ENCODE peak calls at places on chromosomes 12 and 14, in seven cellular contexts. One of them, this sample, is unnamed.

GRCh38 chr12:131919366-131920156 is 9.5 kb upstream of the PUS1 start:
- DNase-seq in lower leg skin: no peak
- DNase-seq in H1: no peak
- DNase-seq in transverse colon: no peak
- DNase-seq in adrenal gland: no peak
- DNase-seq in stomach: no peak
- DNase-seq in IMR-90: no peak
- DNase-seq in this sample: no peak

GRCh38 chr14:72590577-72590976 is 303.3 kb downstream of the DPF3 start:
- DNase-seq in stomach: no peak
- DNase-seq in transverse colon: no peak
- DNase-seq in H1: no peak
- DNase-seq in lower leg skin: peak; percentile 23
- DNase-seq in adrenal gland: no peak
- DNase-seq in IMR-90: no peak
- DNase-seq in this sample: no peak

GRCh38 chr14:30608533-30609006 is 13.5 kb upstream of the SCFD1 start:
- DNase-seq in adrenal gland: no peak
- DNase-seq in H1: no peak
- DNase-seq in transverse colon: peak; percentile 17
- DNase-seq in lower leg skin: no peak
- DNase-seq in stomach: no peak
- DNase-seq in IMR-90: peak; percentile 59
- DNase-seq in this sample: no peak

GRCh38 chr12:113961921-113962710 is 4.0 kb downstream of the RBM19 start:
- DNase-seq in transverse colon: no peak
- DNase-seq in H1: no peak
- DNase-seq in stomach: no peak
- DNase-seq in IMR-90: peak; percentile 72
- DNase-seq in lower leg skin: no peak
- DNase-seq in adrenal gland: peak; percentile 54
- DNase-seq in this sample: no peak

GRCh38 chr14:51651388-51652167 is at the start of gene FRMD6:
- DNase-seq in H1: peak; percentile 89
- DNase-seq in IMR-90: peak; percentile 90
- DNase-seq in stomach: peak; percentile 76
- DNase-seq in lower leg skin: peak; percentile 97
- DNase-seq in adrenal gland: peak; percentile 90
- DNase-seq in transverse colon: peak; percentile 86
- DNase-seq in this sample: peak; percentile 87

GRCh38 chr14:94864421-94865195 is 94.7 kb upstream of the GSC start:
- DNase-seq in lower leg skin: no peak
- DNase-seq in H1: peak; percentile 55
- DNase-seq in IMR-90: no peak
- DNase-seq in adrenal gland: no peak
- DNase-seq in stomach: no peak
- DNase-seq in transverse colon: no peak
- DNase-seq in this sample: peak; percentile 19

GRCh38 chr14:63524537-63525155 is 18.5 kb downstream of the PPP2R5E start:
- DNase-seq in H1: no peak
- DNase-seq in IMR-90: no peak
- DNase-seq in lower leg skin: peak; percentile 75
- DNase-seq in transverse colon: peak; percentile 80
- DNase-seq in stomach: no peak
- DNase-seq in adrenal gland: no peak
- DNase-seq in this sample: no peak

GRCh38 chr12:27542628-27543027 is 18.6 kb downstream of the PPFIBP1 start:
- DNase-seq in adrenal gland: no peak
- DNase-seq in H1: no peak
- DNase-seq in IMR-90: peak; percentile 97
- DNase-seq in transverse colon: no peak
- DNase-seq in lower leg skin: no peak
- DNase-seq in stomach: no peak
- DNase-seq in this sample: no peak

GRCh38 chr12:113135178-113136127 is at the start of gene RASAL1:
- DNase-seq in IMR-90: no peak
- DNase-seq in H1: peak; percentile 99
- DNase-seq in transverse colon: peak; percentile 88
- DNase-seq in stomach: peak; percentile 79
- DNase-seq in adrenal gland: peak; percentile 76
- DNase-seq in lower leg skin: no peak
- DNase-seq in this sample: peak; percentile 85

GRCh38 chr12:52184813-52185212 is 7.0 kb downstream of the KRT80 start:
- DNase-seq in IMR-90: peak; percentile 15
- DNase-seq in lower leg skin: no peak
- DNase-seq in adrenal gland: peak; percentile 71
- DNase-seq in transverse colon: no peak
- DNase-seq in stomach: no peak
- DNase-seq in H1: no peak
- DNase-seq in this sample: no peak

GRCh38 chr14:33567736-33568124 is 383.1 kb downstream of the EGLN3 start:
- DNase-seq in adrenal gland: no peak
- DNase-seq in lower leg skin: no peak
- DNase-seq in IMR-90: no peak
- DNase-seq in stomach: no peak
- DNase-seq in transverse colon: no peak
- DNase-seq in H1: no peak
- DNase-seq in this sample: no peak

GRCh38 chr12:40565029-40565633 is 127.1 kb upstream of the CNTN1 start:
- DNase-seq in transverse colon: no peak
- DNase-seq in adrenal gland: no peak
- DNase-seq in stomach: no peak
- DNase-seq in IMR-90: no peak
- DNase-seq in H1: no peak
- DNase-seq in lower leg skin: no peak
- DNase-seq in this sample: no peak

GRCh38 chr12:97575792-97576191 is 113.2 kb downstream of the RMST start:
- DNase-seq in transverse colon: no peak
- DNase-seq in H1: no peak
- DNase-seq in adrenal gland: no peak
- DNase-seq in IMR-90: no peak
- DNase-seq in stomach: no peak
- DNase-seq in lower leg skin: no peak
- DNase-seq in this sample: no peak

GRCh38 chr12:57165741-57166140 is 18.3 kb upstream of the LRP1-AS start:
- DNase-seq in transverse colon: peak; percentile 68
- DNase-seq in IMR-90: no peak
- DNase-seq in stomach: no peak
- DNase-seq in H1: no peak
- DNase-seq in lower leg skin: no peak
- DNase-seq in adrenal gland: no peak
- DNase-seq in this sample: no peak

GRCh38 chr14:66496188-66496807 is 10.1 kb downstream of the CCDC196 start:
- DNase-seq in transverse colon: no peak
- DNase-seq in H1: no peak
- DNase-seq in lower leg skin: no peak
- DNase-seq in stomach: no peak
- DNase-seq in IMR-90: no peak
- DNase-seq in adrenal gland: no peak
- DNase-seq in this sample: no peak

GRCh38 chr14:75333523-75334190 is 55.0 kb downstream of the FOS start:
- DNase-seq in stomach: no peak
- DNase-seq in lower leg skin: no peak
- DNase-seq in transverse colon: no peak
- DNase-seq in IMR-90: no peak
- DNase-seq in adrenal gland: no peak
- DNase-seq in H1: no peak
- DNase-seq in this sample: no peak

GRCh38 chr14:75335588-75335987 is 57.0 kb downstream of the FOS start:
- DNase-seq in stomach: no peak
- DNase-seq in H1: no peak
- DNase-seq in lower leg skin: no peak
- DNase-seq in IMR-90: no peak
- DNase-seq in adrenal gland: no peak
- DNase-seq in transverse colon: no peak
- DNase-seq in this sample: no peak

GRCh38 chr14:75339059-75339458 is 60.4 kb downstream of the FOS start:
- DNase-seq in adrenal gland: no peak
- DNase-seq in IMR-90: peak; percentile 13
- DNase-seq in H1: no peak
- DNase-seq in lower leg skin: no peak
- DNase-seq in stomach: no peak
- DNase-seq in transverse colon: no peak
- DNase-seq in this sample: no peak

GRCh38 chr14:75328575-75328974 is 49.9 kb downstream of the FOS start:
- DNase-seq in adrenal gland: no peak
- DNase-seq in transverse colon: no peak
- DNase-seq in stomach: no peak
- DNase-seq in H1: no peak
- DNase-seq in lower leg skin: no peak
- DNase-seq in IMR-90: no peak
- DNase-seq in this sample: no peak

DNA sequence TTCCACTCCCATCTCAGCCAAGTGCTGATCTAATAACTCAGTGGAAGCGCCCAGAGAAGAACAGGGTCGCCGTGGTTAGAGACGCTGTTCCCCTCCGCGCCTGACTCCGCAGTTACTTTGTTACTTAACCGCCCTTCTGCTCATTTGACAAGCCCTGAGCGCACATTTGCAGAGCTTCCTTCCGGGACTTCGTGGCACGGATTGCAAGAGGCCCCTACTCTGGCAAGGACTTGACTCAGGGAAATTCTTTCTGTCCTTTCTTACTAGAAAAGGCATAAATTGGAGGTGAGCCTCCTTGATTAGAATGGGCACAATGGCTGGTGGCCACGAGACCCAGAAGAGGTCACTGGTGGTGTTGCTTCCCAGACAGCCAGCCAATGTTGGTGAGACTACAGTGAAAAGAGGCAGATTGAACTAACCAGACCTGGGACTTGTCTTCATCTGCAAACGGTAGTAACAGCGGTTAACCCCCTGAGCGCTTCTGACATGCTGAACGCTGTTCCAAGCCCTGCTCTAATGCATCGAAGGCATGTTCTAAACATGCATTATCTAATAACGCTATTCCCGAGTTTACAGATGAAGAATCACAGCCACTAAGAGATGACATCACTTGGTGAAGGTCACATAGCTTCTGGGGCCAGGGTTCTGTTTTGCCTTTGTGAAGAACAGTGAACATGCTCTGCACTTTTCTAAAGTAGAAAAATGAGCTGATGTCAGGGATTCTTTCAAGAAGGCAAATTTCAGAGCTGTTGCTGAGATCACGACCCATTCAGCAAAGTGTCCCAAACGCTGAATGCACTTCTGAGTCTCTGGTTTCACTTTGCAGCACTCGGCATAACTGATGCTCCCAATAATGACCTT is 55.8 kb downstream of the FOS start:
- DNase-seq in transverse colon: peak; percentile 53
- DNase-seq in adrenal gland: peak; percentile 75
- DNase-seq in IMR-90: peak; percentile 3
- DNase-seq in stomach: peak; percentile 42
- DNase-seq in lower leg skin: peak; percentile 91
- DNase-seq in H1: no peak
- DNase-seq in this sample: peak; percentile 71
- TF ChIP-seq POLR2A in transverse colon: peak; percentile 29
- TF ChIP-seq POLR2A in adrenal gland: peak; percentile 19
- TF ChIP-seq POLR2A in IMR-90: no peak
- TF ChIP-seq POLR2A in stomach: no peak
- TF ChIP-seq POLR2A in lower leg skin: no peak
- TF ChIP-seq POLR2A in H1: no peak
- TF ChIP-seq POLR2A in this sample: no peak

GRCh38 chr12:53299454-53300180 is at the start of gene MYG1:
- DNase-seq in lower leg skin: peak; percentile 94
- DNase-seq in adrenal gland: peak; percentile 94
- DNase-seq in transverse colon: peak; percentile 90
- DNase-seq in IMR-90: peak; percentile 84
- DNase-seq in stomach: peak; percentile 89
- DNase-seq in H1: peak; percentile 87
- DNase-seq in this sample: peak; percentile 95
- TF ChIP-seq POLR2A in lower leg skin: no peak
- TF ChIP-seq POLR2A in adrenal gland: peak; percentile 65
- TF ChIP-seq POLR2A in transverse colon: peak; percentile 78
- TF ChIP-seq POLR2A in IMR-90: peak; percentile 55
- TF ChIP-seq POLR2A in stomach: no peak
- TF ChIP-seq POLR2A in H1: peak; percentile 58
- TF ChIP-seq POLR2A in this sample: no peak

GRCh38 chr14:100342195-100342594 is 19.1 kb downstream of the SLC25A47 start:
- DNase-seq in H1: no peak
- DNase-seq in adrenal gland: no peak
- DNase-seq in IMR-90: no peak
- DNase-seq in lower leg skin: peak; percentile 73
- DNase-seq in stomach: no peak
- DNase-seq in transverse colon: no peak
- DNase-seq in this sample: peak; percentile 11

GRCh38 chr14:100341301-100342031 is 18.3 kb downstream of the SLC25A47 start:
- DNase-seq in adrenal gland: peak; percentile 81
- DNase-seq in H1: no peak
- DNase-seq in IMR-90: peak; percentile 95
- DNase-seq in lower leg skin: peak; percentile 83
- DNase-seq in transverse colon: no peak
- DNase-seq in stomach: peak; percentile 41
- DNase-seq in this sample: peak; percentile 28

GRCh38 chr14:100340454-100340813 is 17.3 kb downstream of the SLC25A47 start:
- DNase-seq in IMR-90: no peak
- DNase-seq in H1: no peak
- DNase-seq in adrenal gland: no peak
- DNase-seq in transverse colon: no peak
- DNase-seq in stomach: no peak
- DNase-seq in lower leg skin: no peak
- DNase-seq in this sample: peak; percentile 7

GRCh38 chr14:100336618-100337530 is 13.7 kb downstream of the SLC25A47 start:
- DNase-seq in stomach: peak; percentile 11
- DNase-seq in transverse colon: no peak
- DNase-seq in IMR-90: no peak
- DNase-seq in H1: no peak
- DNase-seq in adrenal gland: no peak
- DNase-seq in lower leg skin: peak; percentile 70
- DNase-seq in this sample: peak; percentile 9

DNA sequence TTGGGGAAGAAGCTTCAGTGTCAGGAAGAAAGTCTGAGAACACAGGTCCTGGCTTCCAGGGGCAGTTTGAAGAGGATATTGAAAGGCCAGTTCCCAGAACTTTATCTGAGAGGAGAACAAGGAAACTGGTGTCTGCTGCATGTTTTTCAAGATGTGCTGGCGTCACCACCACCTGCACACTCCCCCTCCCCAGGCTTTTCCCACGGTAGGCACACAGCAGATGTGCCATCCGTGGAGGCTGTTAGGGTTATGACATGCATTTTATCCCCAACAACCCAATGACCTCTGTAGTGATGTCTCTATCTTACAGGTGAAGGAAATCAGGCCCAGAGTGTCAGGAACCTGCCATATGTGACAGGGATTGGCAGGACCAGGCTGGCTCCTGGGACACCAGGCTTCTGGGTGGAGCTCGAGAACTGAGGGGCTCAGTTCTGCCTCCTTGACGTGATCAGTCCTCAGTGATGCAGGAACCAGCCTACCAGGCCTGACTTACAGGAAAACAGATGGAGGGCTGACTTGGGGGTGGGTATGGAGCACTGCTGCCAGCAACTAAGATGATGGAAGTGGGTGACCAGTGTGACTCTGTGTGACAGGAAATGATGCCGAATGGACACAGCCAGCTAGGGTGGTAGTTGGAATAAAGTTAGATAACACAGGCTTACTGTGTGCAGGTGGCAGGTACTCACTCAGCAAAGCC is 16.8 kb downstream of the SLC25A47 start:
- DNase-seq in H1: no peak
- DNase-seq in transverse colon: no peak
- DNase-seq in IMR-90: no peak
- DNase-seq in stomach: no peak
- DNase-seq in adrenal gland: no peak
- DNase-seq in lower leg skin: peak; percentile 53
- DNase-seq in this sample: peak; percentile 9
- TF ChIP-seq POLR2A in H1: no peak
- TF ChIP-seq POLR2A in transverse colon: no peak
- TF ChIP-seq POLR2A in IMR-90: no peak
- TF ChIP-seq POLR2A in stomach: no peak
- TF ChIP-seq POLR2A in adrenal gland: no peak
- TF ChIP-seq POLR2A in lower leg skin: no peak
- TF ChIP-seq POLR2A in this sample: no peak

GRCh38 chr14:27392153-27392552 is 794.3 kb upstream of the NOVA1 start:
- DNase-seq in lower leg skin: no peak
- DNase-seq in H1: no peak
- DNase-seq in stomach: no peak
- DNase-seq in adrenal gland: no peak
- DNase-seq in IMR-90: no peak
- DNase-seq in transverse colon: no peak
- DNase-seq in this sample: no peak
- TF ChIP-seq POLR2A in lower leg skin: no peak
- TF ChIP-seq POLR2A in H1: no peak
- TF ChIP-seq POLR2A in stomach: no peak
- TF ChIP-seq POLR2A in adrenal gland: no peak
- TF ChIP-seq POLR2A in IMR-90: no peak
- TF ChIP-seq POLR2A in transverse colon: no peak
- TF ChIP-seq POLR2A in this sample: no peak